ENCODE peak calls at places on chromosomes 1 and 21, in eight cellular contexts. B is tibial nerve; F is testis; W is cardiac muscle cell; N is ovary; D is A549; A is CD8-positive, alpha-beta T cell; G is body of pancreas. Y is an unnamed sample. For H3K4me1, the result is how much of the 10 kb centered on the place peaks cover.

GRCh38 chr1:92754000-92754787 is 30.7 kb downstream of the EVI5 start:
- DNase-seq in B (no peak), F (no peak), W (peak), N (no peak), D (no peak), A (no peak), G (no peak), Y (no peak)

GRCh38 chr1:149917590-149918144 is at the start of gene SV2A:
- DNase-seq in B (no peak), F (no peak), W (peak), N (no peak), D (no peak), A (peak), G (no peak), Y (peak)

GRCh38 chr1:10623391-10624145 is 148.8 kb downstream of the PEX14 start:
- DNase-seq in B (no peak), F (no peak), W (no peak), N (no peak), D (no peak), A (no peak), G (no peak), Y (no peak)

GRCh38 chr1:111825217-111825616 is 69.5 kb downstream of the DDX20 start:
- DNase-seq in B (no peak), F (no peak), W (no peak), N (no peak), D (no peak), A (no peak), G (no peak), Y (no peak)

GRCh38 chr1:43776043-43776761 is 68.9 kb downstream of the ST3GAL3 start:
- DNase-seq in B (no peak), F (no peak), W (peak), N (no peak), D (no peak), A (no peak), G (no peak), Y (no peak)

GRCh38 chr1:172146149-172146850 is 274.2 kb upstream of the C1orf105 start:
- DNase-seq in B (no peak), F (no peak), W (no peak), N (no peak), D (no peak), A (no peak), G (no peak), Y (no peak)

GRCh38 chr1:22556391-22557104 is 6.7 kb upstream of the EPHA8 start:
- DNase-seq in B (no peak), F (no peak), W (no peak), N (no peak), D (no peak), A (no peak), G (no peak), Y (no peak)

GRCh38 chr21:35171385-35171784 is 122.3 kb upstream of the RUNX1 start:
- DNase-seq in B (no peak), F (no peak), W (no peak), N (no peak), D (no peak), A (no peak), G (no peak), Y (no peak)

GRCh38 chr1:44907909-44908308 is 64.9 kb upstream of the PTCH2 start:
- DNase-seq in B (no peak), F (no peak), W (peak), N (no peak), D (no peak), A (no peak), G (no peak), Y (no peak)

GRCh38 chr1:30445449-30445848 is 277.9 kb downstream of the MATN1 start:
- DNase-seq in B (no peak), F (no peak), W (no peak), N (no peak), D (no peak), A (no peak), G (no peak), Y (no peak)

GRCh38 chr1:109214695-109215623 is 1.2 kb downstream of the SARS1 start:
- DNase-seq in B (no peak), F (peak), W (peak), N (peak), D (peak), A (peak), G (peak), Y (peak)

GRCh38 chr1:113874017-113874879 is 2.7 kb upstream of the PTPN22 start:
- DNase-seq in B (no peak), F (peak), W (peak), N (no peak), D (no peak), A (no peak), G (peak), Y (no peak)

GRCh38 chr1:180168786-180169640 is 14.3 kb downstream of the QSOX1 start:
- DNase-seq in B (no peak), F (peak), W (peak), N (no peak), D (peak), A (no peak), G (peak), Y (peak)

GRCh38 chr1:32742956-32743355 is 40.4 kb upstream of the SYNC start:
- DNase-seq in B (no peak), F (no peak), W (no peak), N (no peak), D (no peak), A (no peak), G (no peak), Y (no peak)

GRCh38 chr1:13783551-13783950 is 83.6 kb downstream of the PRDM2 start:
- DNase-seq in B (no peak), F (no peak), W (no peak), N (no peak), D (no peak), A (no peak), G (no peak), Y (no peak)

GRCh38 chr1:55076356-55076755 is 37.0 kb downstream of the PCSK9 start:
- DNase-seq in B (no peak), F (no peak), W (no peak), N (no peak), D (no peak), A (no peak), G (no peak), Y (no peak)

GRCh38 chr1:13808729-13809131 is 108.7 kb downstream of the PRDM2 start:
- DNase-seq in B (peak), F (no peak), W (peak), N (peak), D (no peak), A (no peak), G (no peak), Y (peak)

GRCh38 chr1:162028726-162029125 is 5.1 kb upstream of the OLFML2B start:
- DNase-seq in B (no peak), F (no peak), W (peak), N (no peak), D (no peak), A (no peak), G (peak), Y (no peak)

GRCh38 chr1:899636-900317 is 23.9 kb upstream of the SAMD11 start:
- DNase-seq in B (no peak), F (no peak), W (no peak), N (no peak), D (no peak), A (no peak), G (no peak), Y (no peak)

GRCh38 chr1:198201956-198202784 is 45.4 kb downstream of the NEK7 start:
- DNase-seq in B (no peak), F (no peak), W (no peak), N (no peak), D (no peak), A (no peak), G (no peak), Y (no peak)

GRCh38 chr1:172941456-172941855 is 109.3 kb downstream of the TNFSF18 start:
- DNase-seq in B (no peak), F (no peak), W (no peak), N (no peak), D (no peak), A (no peak), G (no peak), Y (no peak)

GRCh38 chr1:168482106-168482505 is 61.7 kb downstream of the XCL2 start:
- DNase-seq in B (no peak), F (no peak), W (peak), N (no peak), D (no peak), A (no peak), G (no peak), Y (no peak)

GRCh38 chr1:115492880-115493279 is 148.9 kb upstream of the VANGL1 start:
- DNase-seq in B (no peak), F (no peak), W (no peak), N (no peak), D (no peak), A (no peak), G (no peak), Y (no peak)

GRCh38 chr21:25360593-25360992 is 246.7 kb downstream of the MRPL39 start:
- DNase-seq in B (no peak), F (no peak), W (no peak), N (no peak), D (no peak), A (no peak), G (no peak), Y (no peak)

GRCh38 chr1:58981392-58981791 is 197.5 kb upstream of the JUN start:
- DNase-seq in B (no peak), F (no peak), W (no peak), N (no peak), D (no peak), A (no peak), G (no peak), Y (no peak)

GRCh38 chr1:97636941-97637340 is 283.9 kb downstream of the DPYD start:
- DNase-seq in B (no peak), F (no peak), W (peak), N (no peak), D (no peak), A (no peak), G (no peak), Y (no peak)

GRCh38 chr1:86499987-86500593 is 31.4 kb downstream of the CLCA1 start:
- DNase-seq in B (no peak), F (no peak), W (peak), N (no peak), D (no peak), A (no peak), G (no peak), Y (no peak)

GRCh38 chr1:90198616-90199015 is 203.7 kb downstream of the ZNF326 start:
- DNase-seq in B (no peak), F (no peak), W (no peak), N (no peak), D (no peak), A (no peak), G (no peak), Y (no peak)

GRCh38 chr1:90187186-90187585 is 192.3 kb downstream of the ZNF326 start:
- DNase-seq in B (no peak), F (no peak), W (no peak), N (no peak), D (no peak), A (no peak), G (no peak), Y (no peak)

GRCh38 chr1:90189889-90190288 is 195.0 kb downstream of the ZNF326 start:
- DNase-seq in B (no peak), F (no peak), W (no peak), N (no peak), D (no peak), A (no peak), G (no peak), Y (no peak)

GRCh38 chr1:90190523-90190922 is 195.6 kb downstream of the ZNF326 start:
- DNase-seq in B (no peak), F (no peak), W (no peak), N (no peak), D (no peak), A (no peak), G (no peak), Y (no peak)

DNA sequence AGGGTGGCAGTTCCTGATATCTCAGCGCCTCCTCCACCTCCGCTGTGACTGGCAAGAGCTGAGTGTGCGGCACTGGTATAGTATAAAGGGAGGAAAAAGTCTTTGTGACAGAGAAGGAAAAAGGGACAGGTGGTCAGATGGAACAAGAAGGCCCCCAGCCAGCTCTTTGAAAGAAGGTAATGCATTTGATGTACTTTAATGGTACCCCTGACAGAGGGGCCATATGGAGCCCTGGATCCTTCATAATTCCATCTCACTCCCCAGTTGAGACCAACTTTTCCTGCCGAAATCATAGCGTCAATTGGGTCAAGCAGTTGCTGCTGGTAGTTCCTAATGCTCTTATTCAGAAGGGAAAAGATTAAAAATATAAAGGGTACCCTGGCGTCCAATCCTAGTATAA is 198.2 kb downstream of the ZNF326 start:
- DNase-seq in B (no peak), F (no peak), W (no peak), N (no peak), D (no peak), A (no peak), G (no peak), Y (no peak)
- H3K4me1 ChIP-seq in B (under half), F (under half), W (under half), N (under half), D (under half), A (under half), G (under half), Y (under half)

DNA sequence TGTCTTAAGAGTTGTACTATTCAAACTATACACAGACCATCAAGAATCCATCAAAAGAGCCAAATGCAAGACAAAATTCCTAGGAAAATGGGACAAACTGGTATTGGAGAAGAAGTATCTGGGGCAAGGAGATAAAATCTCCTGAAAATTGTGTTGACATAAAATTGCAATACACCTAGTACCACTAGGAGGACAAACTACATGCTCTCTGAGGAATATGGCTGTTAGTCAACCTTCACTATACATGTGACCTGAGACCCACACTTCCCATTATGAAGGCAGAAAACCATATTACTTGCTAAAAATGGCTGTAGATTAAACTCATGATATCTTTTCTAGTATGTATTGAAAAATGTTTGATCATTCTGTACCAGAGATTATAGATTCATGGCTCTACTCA is 30.0 kb downstream of the IRF2BP2 start:
- DNase-seq in B (no peak), F (no peak), W (no peak), N (no peak), D (peak), A (no peak), G (no peak), Y (no peak)
- TF ChIP-seq CTCF in B (no peak), F (peak), W (peak), N (no peak), D (peak), A (peak), G (peak), Y (peak)

GRCh38 chr1:224065455-224065854 is 48.5 kb upstream of the FBXO28 start:
- DNase-seq in B (no peak), F (no peak), W (no peak), N (no peak), D (no peak), A (no peak), G (peak), Y (no peak)
- H3K4me1 ChIP-seq in B (under half), F (under half), W (under half), N (under half), D (under half), A (under half), G (under half), Y (under half)

GRCh38 chr1:224434447-224435317 is at the start of gene WDR26:
- DNase-seq in B (peak), F (peak), W (peak), N (peak), D (peak), A (peak), G (peak), Y (peak)
- TF ChIP-seq CTCF in B (peak), F (no peak), W (no peak), N (no peak), D (no peak), A (peak), G (no peak), Y (no peak)

DNA sequence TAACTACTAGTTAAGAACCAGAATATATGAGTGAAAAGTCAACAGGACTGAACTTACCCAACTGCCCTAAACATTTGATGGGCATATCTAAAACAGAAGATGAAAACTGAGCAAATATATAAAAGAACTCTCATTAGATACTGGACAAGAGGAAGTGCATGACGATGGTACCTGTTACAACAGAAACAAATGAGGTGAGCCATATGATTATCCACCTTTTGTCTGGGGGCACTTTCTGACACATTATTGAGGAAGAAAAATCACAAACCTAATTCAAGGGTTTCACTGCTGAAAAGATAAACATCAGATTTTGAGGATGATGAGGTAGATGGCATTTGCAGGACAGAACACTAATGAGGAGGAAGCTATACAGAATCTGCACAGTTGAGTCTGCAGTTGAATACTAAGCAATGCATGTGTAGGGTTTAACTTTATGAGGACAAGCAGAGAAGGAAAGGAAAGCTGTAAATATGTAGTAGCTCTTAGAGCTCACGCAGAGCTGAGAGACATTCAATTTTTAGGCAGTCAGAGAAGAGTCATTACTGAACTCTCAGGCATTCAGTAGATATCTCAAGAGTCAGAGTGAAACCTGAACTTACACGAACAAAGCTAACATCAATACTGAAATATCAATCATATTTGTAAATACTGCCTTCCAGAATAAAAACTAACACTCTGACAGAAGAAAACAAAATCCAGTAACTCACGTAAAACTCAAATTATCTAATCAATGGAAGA is 262.1 kb downstream of the AKT3 start:
- DNase-seq in B (no peak), F (no peak), W (no peak), N (no peak), D (no peak), A (no peak), G (no peak), Y (no peak)
- H3K4me1 ChIP-seq in B (under half), F (under half), W (under half), N (under half), D (under half), A (under half), G (under half), Y (under half)

DNA sequence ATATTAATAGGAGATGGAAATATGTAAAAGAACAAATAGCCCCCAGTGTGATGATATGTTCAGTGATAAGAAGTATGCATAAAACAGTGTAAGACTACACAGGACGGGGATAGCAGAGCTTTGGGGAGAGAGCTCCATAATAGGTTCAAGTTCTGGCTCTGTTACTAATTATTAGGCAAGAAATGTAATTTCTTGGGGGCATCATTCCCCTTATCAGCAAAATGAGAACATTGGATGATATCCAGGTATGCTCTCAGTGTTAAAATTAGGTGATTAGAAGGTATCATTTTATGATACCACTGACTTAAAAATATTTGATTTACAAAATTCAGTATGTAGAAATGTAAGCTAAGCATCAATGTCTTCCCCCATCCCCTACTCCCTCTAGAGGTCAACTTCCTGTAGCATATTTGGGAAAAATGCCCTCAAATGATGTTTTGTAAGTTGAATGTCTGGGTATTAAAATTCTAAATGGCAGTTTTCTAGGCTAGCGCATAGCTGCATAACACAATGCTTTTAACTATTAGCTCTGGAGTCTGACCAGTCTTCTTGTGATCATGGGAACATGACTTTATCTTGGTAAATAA is 585.7 kb upstream of the CAMK1G start:
- DNase-seq in B (no peak), F (no peak), W (peak), N (no peak), D (peak), A (no peak), G (no peak), Y (no peak)
- TF ChIP-seq CTCF in B (no peak), F (no peak), W (peak), N (no peak), D (peak), A (no peak), G (no peak), Y (peak)

Y was measured in BE2C.